ENCODE peak calls at places on chromosomes 6 and 20, in four cellular contexts. L is lung microvascular endothelial cell; G is progenitor cell of endocrine pancreas; N is stimulated activated CD8-positive, alpha-beta memory T cell treated with anti-CD3 and anti-CD28 coated beads, Interleukin-4, amount 100 ng/mL, for 1 hour. B is an unnamed sample.

GRCh38 chr6:157811476-157812173 is 11.4 kb upstream of the SNX9 start:
- DNase-seq in L (peak), G (no peak), N (no peak), B (no peak)

GRCh38 chr6:96330884-96331283 is 190.7 kb upstream of the UFL1 start:
- DNase-seq in L (no peak), G (no peak), N (no peak), B (no peak)

GRCh38 chr6:136330634-136331033 is 41.0 kb upstream of the BCLAF1 start:
- DNase-seq in L (no peak), G (no peak), N (no peak), B (no peak)

GRCh38 chr6:4133941-4134838 is 1.2 kb downstream of the ECI2 start:
- DNase-seq in L (peak), G (no peak), N (no peak), B (no peak)

GRCh38 chr20:25987073-25987927 is 290.6 kb upstream of the ZNF337 start:
- DNase-seq in L (peak), G (peak), N (peak), B (peak)

GRCh38 chr6:166545156-166545555 is 41.3 kb downstream of the RAMACL start:
- DNase-seq in L (no peak), G (no peak), N (no peak), B (no peak)

GRCh38 chr6:1634081-1634480 is 24.4 kb downstream of the FOXC1 start:
- DNase-seq in L (no peak), G (no peak), N (no peak), B (no peak)

GRCh38 chr20:33658510-33658909 is 3.6 kb upstream of the C20orf144 start:
- DNase-seq in L (no peak), G (no peak), N (no peak), B (no peak)

GRCh38 chr20:40962733-40963504 is 65.7 kb upstream of the TOP1 start:
- DNase-seq in L (peak), G (peak), N (peak), B (no peak)

GRCh38 chr6:63634630-63635029 is 972 bp upstream of the PHF3 start:
- DNase-seq in L (no peak), G (no peak), N (no peak), B (no peak)

GRCh38 chr6:157280153-157280552 is 43.2 kb downstream of the TMEM242 start:
- DNase-seq in L (no peak), G (no peak), N (no peak), B (no peak)

GRCh38 chr6:132400641-132401119 is 595 bp downstream of the MOXD1 start:
- DNase-seq in L (no peak), G (no peak), N (no peak), B (no peak)

GRCh38 chr6:137487181-137487910 is 6.8 kb downstream of the OLIG3 start:
- DNase-seq in L (no peak), G (no peak), N (no peak), B (no peak)

GRCh38 chr20:32522525-32522774 is 62.7 kb downstream of the NOL4L start:
- DNase-seq in L (no peak), G (no peak), N (no peak), B (no peak)

GRCh38 chr6:15431762-15432495 is 186.1 kb downstream of the JARID2 start:
- DNase-seq in L (no peak), G (no peak), N (no peak), B (no peak)

GRCh38 chr6:83417880-83418663 is 12.8 kb downstream of the ME1 start:
- DNase-seq in L (peak), G (no peak), N (no peak), B (peak)

GRCh38 chr6:159594750-159595117 is 98.3 kb downstream of the SOD2 start:
- DNase-seq in L (peak), G (no peak), N (no peak), B (no peak)

GRCh38 chr20:56631318-56631989 is 2.3 kb downstream of the TFAP2C start:
- DNase-seq in L (no peak), G (no peak), N (no peak), B (no peak)

GRCh38 chr6:25477006-25477590 is 174.9 kb upstream of the SCGN start:
- DNase-seq in L (no peak), G (no peak), N (no peak), B (no peak)

GRCh38 chr6:40755046-40755681 is 168.0 kb upstream of the LRFN2 start:
- DNase-seq in L (peak), G (no peak), N (no peak), B (no peak)

GRCh38 chr6:27617700-27618689 is 145.1 kb upstream of the ZNF184 start:
- DNase-seq in L (peak), G (no peak), N (no peak), B (no peak)

GRCh38 chr6:128889870-128890269 is 6.9 kb downstream of the LAMA2 start:
- DNase-seq in L (no peak), G (no peak), N (no peak), B (no peak)

GRCh38 chr20:61387204-61387958 is 135.3 kb downstream of the CDH4 start:
- DNase-seq in L (peak), G (no peak), N (no peak), B (no peak)